ENCODE peak calls at places on chromosomes 16 and 17, in five cellular contexts. G, I, E, L and H are unnamed samples.

GRCh38 chr17:41734139-41734948 is at the start of gene HAP1:
- DNase-seq in I (peak; percentile 69), L (peak; percentile 67), E (peak; percentile 76), G (no peak), H (no peak)

GRCh38 chr16:715448-716249 is 731 bp downstream of the METRN start:
- DNase-seq in E (peak; percentile 61), I (peak; percentile 30), G (peak; percentile 56), L (no peak), H (peak; percentile 74)

GRCh38 chr16:28534542-28535373 is 4.0 kb downstream of the NUPR1 start:
- DNase-seq in E (no peak), L (no peak), G (no peak), I (no peak), H (peak; percentile 34)

GRCh38 chr16:10862432-10862831 is 14.6 kb upstream of the CIITA start:
- DNase-seq in G (no peak), L (peak; percentile 99), E (peak; percentile 27), I (no peak), H (peak; percentile 38)

GRCh38 chr17:59643159-59643857 is 23.6 kb downstream of the CLTC start:
- DNase-seq in E (no peak), I (peak; percentile 14), G (peak; percentile 54), L (peak; percentile 47), H (peak; percentile 63)

GRCh38 chr17:73613271-73613941 is 30.8 kb downstream of the SDK2 start:
- DNase-seq in E (no peak), G (no peak), I (peak; percentile 91), L (no peak), H (no peak)

GRCh38 chr17:8474826-8475225 is 39.1 kb downstream of the NDEL1 start:
- DNase-seq in I (no peak), L (no peak), G (no peak), E (no peak), H (no peak)

GRCh38 chr16:87319997-87320491 is 2.9 kb upstream of the C16orf95 start:
- DNase-seq in L (no peak), G (no peak), E (no peak), I (no peak), H (no peak)

GRCh38 chr16:2480948-2481347 is 6.0 kb downstream of the TBC1D24 start:
- DNase-seq in I (no peak), G (no peak), L (no peak), E (no peak), H (no peak)

GRCh38 chr17:40101367-40102210 is 1.2 kb upstream of the NR1D1 start:
- DNase-seq in L (no peak), I (no peak), E (no peak), G (no peak), H (no peak)

GRCh38 chr16:72474511-72475123 is 302.7 kb upstream of the PMFBP1 start:
- DNase-seq in I (no peak), E (no peak), L (peak; percentile 85), G (no peak), H (no peak)

GRCh38 chr17:41390411-41390938 is 6.9 kb downstream of the KRT31 start:
- DNase-seq in E (no peak), G (no peak), I (no peak), L (no peak), H (no peak)

GRCh38 chr17:78426293-78426879 is 47.9 kb downstream of the PGS1 start:
- DNase-seq in G (no peak), L (no peak), E (no peak), I (no peak), H (no peak)

GRCh38 chr17:64984776-64985521 is 65.7 kb upstream of the LRRC37A3 start:
- DNase-seq in I (no peak), E (peak; percentile 75), G (peak; percentile 61), L (peak; percentile 50), H (peak; percentile 80)

GRCh38 chr16:4991754-4992153 is 33.6 kb downstream of the SEC14L5 start:
- DNase-seq in I (no peak), L (no peak), G (no peak), E (no peak), H (peak; percentile 7)

GRCh38 chr16:84618428-84619102 is 687 bp upstream of the COTL1 start:
- DNase-seq in I (peak; percentile 98), E (peak; percentile 96), L (peak; percentile 93), G (no peak), H (peak; percentile 57)

GRCh38 chr17:29664743-29665479 is 42.2 kb upstream of the CORO6 start:
- DNase-seq in E (peak; percentile 29), L (peak; percentile 82), I (no peak), G (no peak), H (no peak)

GRCh38 chr16:22627043-22627442 is 116.4 kb downstream of the NPIPB5 start:
- DNase-seq in E (no peak), I (no peak), G (no peak), L (no peak), H (no peak)

GRCh38 chr16:46845952-46846351 is 15.0 kb upstream of the C16orf87 start:
- DNase-seq in E (no peak), G (no peak), L (no peak), I (no peak), H (no peak)

GRCh38 chr17:67312265-67312664 is 54.1 kb downstream of the PSMD12 start:
- DNase-seq in L (no peak), G (no peak), E (no peak), I (no peak), H (no peak)

GRCh38 chr16:50285406-50286003 is 19.2 kb downstream of the ADCY7 start:
- DNase-seq in I (no peak), L (no peak), E (no peak), G (no peak), H (no peak)

GRCh38 chr16:81581107-81581506 is 136.5 kb downstream of the CMIP start:
- DNase-seq in G (no peak), L (peak; percentile 100), I (no peak), E (no peak), H (no peak)

GRCh38 chr17:50338645-50339044 is 7.3 kb upstream of the XYLT2 start:
- DNase-seq in E (no peak), G (no peak), I (no peak), L (no peak), H (no peak)

GRCh38 chr16:49876716-49877129 is 20.8 kb upstream of the ZNF423 start:
- DNase-seq in G (no peak), I (peak; percentile 85), L (no peak), E (peak; percentile 40), H (peak; percentile 60)

GRCh38 chr16:84976644-84977400 is 34.5 kb downstream of the ZDHHC7 start:
- DNase-seq in E (no peak), G (no peak), L (no peak), I (no peak), H (no peak)

GRCh38 chr16:49510676-49511305 is 137.2 kb downstream of the C16orf78 start:
- DNase-seq in E (no peak), L (no peak), I (no peak), G (no peak), H (no peak)

GRCh38 chr17:70621593-70621992 is 452.3 kb downstream of the KCNJ2 start:
- DNase-seq in L (no peak), E (no peak), I (no peak), G (no peak), H (no peak)

GRCh38 chr17:63019138-63019873 is 53.3 kb downstream of the TANC2 start:
- DNase-seq in I (no peak), G (no peak), E (no peak), L (peak; percentile 48), H (no peak)

GRCh38 chr17:19867654-19868395 is at the start of gene ULK2:
- DNase-seq in I (peak; percentile 83), E (peak; percentile 90), G (peak; percentile 59), L (peak; percentile 50), H (no peak)

DNA sequence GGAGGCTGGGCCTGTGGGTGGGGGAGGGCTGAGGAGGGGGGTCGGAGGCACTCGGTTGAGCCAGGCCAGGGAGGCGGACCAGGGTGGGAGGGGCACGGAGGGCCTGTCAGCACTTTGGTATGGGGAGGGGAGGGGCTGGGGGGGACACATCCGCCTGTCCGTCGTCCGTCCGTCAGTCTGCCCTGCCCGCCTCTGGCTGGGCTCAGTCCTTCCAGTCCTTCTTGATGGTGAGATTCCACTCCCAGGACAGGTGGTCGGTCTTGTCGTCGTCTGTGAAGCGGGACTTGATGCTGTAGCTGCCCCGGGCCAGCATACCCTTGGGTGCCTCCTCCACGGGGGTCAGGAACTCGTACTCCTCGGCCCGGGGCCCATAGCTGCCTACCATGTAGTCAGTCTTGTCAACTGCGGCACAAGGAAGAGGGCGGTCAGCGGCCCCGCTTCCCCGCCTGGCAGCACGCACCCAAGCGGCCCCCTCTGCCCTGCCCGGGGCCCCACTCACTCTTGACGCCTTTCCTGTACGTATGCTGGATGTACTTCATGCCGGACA is 2.4 kb downstream of the ARHGDIA start:
- DNase-seq in I (peak; percentile 89), E (peak; percentile 91), L (peak; percentile 50), G (peak; percentile 37), H (peak; percentile 71)
- H3K4me2 ChIP-seq in I (no peak overlapping the region), E (peak overlapping the region; percentile 97), L (peak overlapping the region; percentile 98), G (peak overlapping the region; percentile 98), H (peak overlapping the region; percentile 93)

DNA sequence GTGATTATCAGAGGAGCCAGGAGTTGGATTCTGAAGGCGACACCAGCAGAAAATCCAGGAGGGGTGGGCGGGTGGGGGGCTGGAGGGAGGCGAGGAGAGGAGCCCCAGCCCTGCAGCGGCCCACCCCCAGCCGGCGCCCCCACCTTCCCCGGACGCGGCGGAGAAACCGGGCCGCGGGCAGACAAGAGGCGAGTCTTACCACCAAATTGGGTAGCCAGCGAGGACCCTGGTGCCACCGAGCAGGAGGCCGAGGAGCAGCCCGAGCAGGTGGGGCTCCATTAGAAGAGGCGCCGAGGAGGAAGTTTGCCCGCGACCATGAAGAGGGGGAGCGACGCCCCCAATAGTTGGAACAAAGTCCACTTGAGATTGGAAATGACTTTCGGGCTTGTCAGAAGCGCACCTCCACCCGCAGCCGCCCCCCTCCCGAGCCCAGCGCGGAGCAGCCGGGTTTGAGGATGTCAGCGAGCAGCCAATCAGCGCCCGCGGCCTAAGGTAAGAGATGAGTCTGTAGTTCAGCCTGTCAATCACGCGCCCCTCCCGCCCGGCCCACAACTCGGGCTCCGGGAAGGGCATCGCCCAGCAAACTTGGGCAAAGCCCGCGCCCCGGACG is at the start of gene WNT3:
- DNase-seq in L (no peak), G (peak; percentile 63), E (no peak), I (peak; percentile 97), H (peak; percentile 71)
- H3K4me2 ChIP-seq in L (peak within 1 kb of the TSS; percentile 64), G (peak within 1 kb of the TSS; percentile 78), E (no peak within 1 kb of the TSS), I (peak within 1 kb of the TSS; percentile 72), H (peak within 1 kb of the TSS; percentile 59)

GRCh38 chr17:82893779-82894178 is 54.0 kb upstream of the ZNF750 start:
- DNase-seq in L (no peak), E (no peak), I (no peak), G (no peak), H (no peak)

GRCh38 chr17:82895087-82895486 is 55.3 kb upstream of the ZNF750 start:
- DNase-seq in I (no peak), E (no peak), G (no peak), L (no peak), H (no peak)

GRCh38 chr17:82897514-82898249 is 57.9 kb upstream of the ZNF750 start:
- DNase-seq in E (no peak), L (no peak), I (no peak), G (no peak), H (no peak)

GRCh38 chr17:82898976-82899514 is 59.2 kb upstream of the ZNF750 start:
- DNase-seq in I (no peak), L (no peak), E (no peak), G (no peak), H (no peak)

GRCh38 chr17:82896071-82897000 is 56.5 kb upstream of the ZNF750 start:
- DNase-seq in L (no peak), G (no peak), E (no peak), I (no peak), H (no peak)
- H3K4me2 ChIP-seq in L (no peak overlapping the region), G (no peak overlapping the region), E (no peak overlapping the region), I (no peak overlapping the region), H (no peak overlapping the region)

DNA sequence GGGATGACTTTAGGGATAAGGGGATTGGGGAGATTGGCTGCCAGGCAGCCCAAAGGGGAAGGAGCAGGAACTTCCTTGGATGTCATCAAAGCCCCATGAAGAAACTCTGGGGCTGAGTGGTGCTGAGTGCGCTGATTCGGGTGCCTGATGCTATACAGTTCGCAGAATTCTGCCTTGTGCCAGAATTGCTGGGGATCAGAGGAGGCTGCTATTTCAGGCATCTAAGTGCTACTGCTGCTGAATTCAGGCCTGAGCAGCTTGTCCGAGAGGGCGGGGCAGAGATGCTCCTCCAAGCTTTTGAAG is 227.9 kb downstream of the CCDC182 start:
- DNase-seq in E (no peak), L (no peak), G (no peak), I (no peak), H (no peak)
- H3K4me2 ChIP-seq in E (peak overlapping the region; percentile 63), L (no peak overlapping the region), G (no peak overlapping the region), I (no peak overlapping the region), H (no peak overlapping the region)